ENCODE peak calls at places on chromosomes 2 and 18, in eight cellular contexts. L, S, H, U, R, X, Z and Q are unnamed samples.

GRCh38 chr2:160054984-160055725 is 7.3 kb downstream of the PLA2R1 start:
- DNase-seq in X (no peak), H (no peak), Z (no peak), L (no peak), U (no peak), S (no peak), R (no peak), Q (no peak)

GRCh38 chr18:58800582-58800981 is 64.1 kb upstream of the ZNF532 start:
- DNase-seq in R (no peak), U (no peak), L (no peak), S (no peak), H (no peak), Z (no peak), X (no peak), Q (no peak)

GRCh38 chr18:40877096-40877495 is 1077.9 kb upstream of the PIK3C3 start:
- DNase-seq in L (no peak), Z (no peak), R (no peak), S (no peak), X (no peak), U (no peak), H (peak), Q (no peak)

GRCh38 chr2:160652236-160652635 is 158.6 kb upstream of the RBMS1 start:
- DNase-seq in U (peak), S (no peak), X (no peak), L (no peak), H (no peak), R (no peak), Z (peak), Q (peak)

GRCh38 chr2:11809586-11810236 is 63.3 kb downstream of the LPIN1 start:
- DNase-seq in L (no peak), H (no peak), U (no peak), Z (no peak), X (no peak), S (no peak), R (no peak), Q (peak)

GRCh38 chr18:75544496-75544895 is 117.0 kb upstream of the SMIM21 start:
- DNase-seq in R (no peak), H (peak), Z (no peak), L (no peak), U (no peak), S (no peak), X (no peak), Q (no peak)

GRCh38 chr2:10709290-10709939 is 12.0 kb upstream of the ATP6V1C2 start:
- DNase-seq in Z (no peak), H (no peak), U (peak), S (no peak), X (peak), L (no peak), R (no peak), Q (no peak)

GRCh38 chr18:68428666-68429065 is 286.2 kb downstream of the TMX3 start:
- DNase-seq in H (no peak), S (no peak), X (no peak), R (no peak), U (no peak), Z (no peak), L (no peak), Q (no peak)

GRCh38 chr2:127575185-127575765 is 39.8 kb downstream of the MYO7B start:
- DNase-seq in R (no peak), U (no peak), Z (no peak), S (no peak), L (no peak), X (no peak), H (no peak), Q (no peak)

GRCh38 chr2:174945601-174946260 is 59.5 kb downstream of the CHN1 start:
- DNase-seq in S (no peak), H (peak), L (no peak), R (no peak), U (no peak), X (no peak), Z (no peak), Q (no peak)

GRCh38 chr2:53907582-53907981 is 47.8 kb upstream of the GPR75 start:
- DNase-seq in Z (no peak), U (no peak), H (peak), R (no peak), L (no peak), X (no peak), S (no peak), Q (no peak)

GRCh38 chr2:143581989-143582719 is 452.9 kb downstream of the ARHGAP15 start:
- DNase-seq in L (no peak), S (no peak), U (no peak), Z (no peak), X (no peak), H (peak), R (no peak), Q (no peak)

GRCh38 chr2:17249249-17249648 is 269.0 kb downstream of the RAD51AP2 start:
- DNase-seq in Z (no peak), X (no peak), S (no peak), U (no peak), R (no peak), H (no peak), L (no peak), Q (no peak)

GRCh38 chr18:49757513-49758262 is 55.6 kb downstream of the ACAA2 start:
- DNase-seq in L (no peak), R (peak), S (no peak), Z (no peak), X (no peak), U (no peak), H (no peak), Q (peak)

GRCh38 chr2:133566967-133567645 is 1.2 kb downstream of the NCKAP5 start:
- DNase-seq in X (no peak), R (no peak), U (peak), S (peak), Z (peak), H (peak), L (no peak), Q (peak)

GRCh38 chr2:204260162-204260877 is 285.0 kb upstream of the PARD3B start:
- DNase-seq in H (peak), Z (peak), X (peak), L (peak), R (no peak), S (peak), U (peak), Q (no peak)

GRCh38 chr2:129925381-129925780 is 54.1 kb upstream of the RAB6C start:
- DNase-seq in R (no peak), Z (no peak), S (no peak), H (no peak), X (no peak), L (no peak), U (no peak), Q (peak)

GRCh38 chr2:196184919-196185318 is 13.5 kb upstream of the STK17B start:
- DNase-seq in U (no peak), R (no peak), H (no peak), X (no peak), L (no peak), Z (no peak), S (no peak), Q (no peak)

GRCh38 chr2:74747411-74748080 is 86.4 kb upstream of the HK2 start:
- DNase-seq in U (no peak), S (no peak), H (peak), L (no peak), X (no peak), Z (no peak), R (no peak), Q (no peak)

GRCh38 chr2:176317246-176318065 is 48.2 kb downstream of the MTX2 start:
- DNase-seq in L (no peak), R (no peak), S (no peak), Z (no peak), X (no peak), U (no peak), H (no peak), Q (no peak)

GRCh38 chr2:189658281-189658680 is 3.0 kb upstream of the ASNSD1 start:
- DNase-seq in H (no peak), L (no peak), R (no peak), X (no peak), U (no peak), Z (no peak), S (no peak), Q (no peak)

GRCh38 chr18:12306752-12307151 is 1.3 kb upstream of the TUBB6 start:
- DNase-seq in L (no peak), S (no peak), X (no peak), R (peak), U (no peak), Z (no peak), H (no peak), Q (no peak)

GRCh38 chr18:12307251-12307736 is 747 bp upstream of the TUBB6 start:
- DNase-seq in X (no peak), H (peak), L (no peak), Z (peak), U (peak), R (peak), S (peak), Q (peak)

GRCh38 chr18:12307871-12308385 is at the start of gene TUBB6:
- DNase-seq in X (peak), H (peak), L (no peak), S (peak), Z (peak), R (peak), U (peak), Q (peak)

GRCh38 chr18:12309683-12310198 is 1.7 kb downstream of the TUBB6 start:
- DNase-seq in U (no peak), S (no peak), L (no peak), H (no peak), X (no peak), Z (no peak), R (peak), Q (no peak)

GRCh38 chr18:12308386-12309100 is 502 bp downstream of the TUBB6 start:
- DNase-seq in L (peak), R (peak), U (peak), H (peak), Z (peak), S (peak), X (peak), Q (peak)
- TF ChIP-seq POLR2A in L (peak), R (peak), U (peak), H (no peak), Z (no peak), S (peak), X (no peak), Q (no peak)

GRCh38 chr2:27893031-27893430 is 2.5 kb downstream of the BABAM2 start:
- DNase-seq in H (no peak), S (no peak), Z (no peak), L (no peak), X (no peak), U (no peak), R (no peak), Q (no peak)
- H3K4me3 ChIP-seq in H (no peak), S (no peak), Z (no peak), L (no peak), X (no peak), U (no peak), R (no peak), Q (no peak)

GRCh38 chr2:46299365-46300263 is 2.4 kb downstream of the EPAS1 start:
- DNase-seq in X (peak), U (peak), L (peak), H (peak), S (peak), Z (peak), R (peak), Q (peak)
- TF ChIP-seq CTCF in X (peak), U (no peak), L (no peak), H (no peak), S (no peak), Z (peak), R (no peak), Q (no peak)

GRCh38 chr2:112530728-112531127 is 11.5 kb upstream of the POLR1B start:
- DNase-seq in R (no peak), U (no peak), H (no peak), L (no peak), Z (no peak), S (no peak), X (no peak), Q (no peak)

GRCh38 chr2:112534826-112535225 is 7.4 kb upstream of the POLR1B start:
- DNase-seq in X (no peak), L (no peak), U (no peak), Z (no peak), R (no peak), S (no peak), H (no peak), Q (no peak)

GRCh38 chr2:112529751-112530150 is 12.5 kb upstream of the POLR1B start:
- DNase-seq in L (no peak), U (no peak), H (no peak), X (no peak), Z (no peak), S (no peak), R (no peak), Q (no peak)
- TF ChIP-seq POLR2A in L (no peak), U (no peak), H (no peak), X (no peak), Z (no peak), S (no peak), R (no peak), Q (no peak)

GRCh38 chr2:19988600-19988999 is 1.3 kb downstream of the WDR35 start:
- DNase-seq in Z (no peak), L (no peak), R (no peak), X (no peak), S (no peak), H (peak), U (no peak), Q (no peak)

GRCh38 chr2:19989681-19990415 is at the start of gene WDR35:
- DNase-seq in H (peak), X (peak), S (peak), R (peak), U (peak), Z (peak), L (peak), Q (peak)

GRCh38 chr2:19989342-19989680 is 594 bp downstream of the WDR35 start:
- DNase-seq in S (no peak), H (no peak), R (no peak), U (no peak), L (no peak), X (no peak), Z (no peak), Q (no peak)

GRCh38 chr2:19990416-19990728 is 467 bp upstream of the WDR35 start:
- DNase-seq in S (no peak), R (no peak), X (no peak), Z (no peak), H (no peak), U (no peak), L (no peak), Q (no peak)

GRCh38 chr2:19987936-19988335 is 2.0 kb downstream of the WDR35 start:
- DNase-seq in H (no peak), X (no peak), L (no peak), U (no peak), R (no peak), Z (no peak), S (no peak), Q (no peak)
- H3K4me3 ChIP-seq in H (no peak), X (no peak), L (no peak), U (no peak), R (no peak), Z (no peak), S (no peak), Q (no peak)

GRCh38 chr2:64226611-64227010 is 82.4 kb upstream of the PELI1 start:
- DNase-seq in S (no peak), R (no peak), L (no peak), X (no peak), U (no peak), H (no peak), Z (no peak), Q (no peak)
- TF ChIP-seq CTCF in S (no peak), R (no peak), L (no peak), X (no peak), U (no peak), H (no peak), Z (no peak), Q (no peak)